ENCODE peak calls at places on chromosomes 7 and 10, in nine cellular contexts. Y is stimulated activated CD8-positive, alpha-beta memory T cell treated with anti-CD3 and anti-CD28 coated beads, Interleukin-15, amount 100 ng/mL, for 24 hours; G is T-helper 2 cell; H is activated effector memory CD4-positive, alpha-beta T cell treated with anti-CD3 and anti-CD28 coated beads, Interleukin-2, amount 50 U/mL, for 16 hours; N is GM23248; V is stimulated activated CD4-positive, alpha-beta T cell treated with anti-CD3 and anti-CD28 coated beads, Interleukin-1b, Interleukin-23, amount 100 ng/mL, for 24 hours; S is astrocyte of the spinal cord; R is CD8-positive, alpha-beta memory T cell; Q is SK-N-DZ. W is an unnamed sample.

GRCh38 chr10:19194866-19195265 is 146.3 kb downstream of the MALRD1 start:
- DNase-seq in R (no peak), Q (no peak), G (no peak), S (no peak), Y (no peak), N (no peak), V (no peak), H (no peak), W (no peak)

GRCh38 chr7:149196705-149197171 is 1.4 kb downstream of the ZNF282 start:
- DNase-seq in H (no peak), V (no peak), Y (no peak), R (no peak), N (peak), G (no peak), S (no peak), Q (no peak), W (no peak)

GRCh38 chr10:46530249-46531186 is 25.9 kb downstream of the GPRIN2 start:
- DNase-seq in V (no peak), G (no peak), Y (no peak), S (peak), R (peak), H (peak), Q (no peak), N (peak), W (peak)

GRCh38 chr7:159148430-159149395 is 4.0 kb upstream of the VIPR2 start:
- DNase-seq in V (no peak), R (no peak), H (no peak), N (no peak), Y (no peak), Q (no peak), G (no peak), S (no peak), W (no peak)

GRCh38 chr7:17432793-17433192 is 134.3 kb downstream of the AHR start:
- DNase-seq in Q (no peak), N (no peak), R (no peak), Y (no peak), H (no peak), V (no peak), G (no peak), S (no peak), W (no peak)

GRCh38 chr7:92251181-92251580 is 5.4 kb downstream of the ANKIB1 start:
- DNase-seq in S (no peak), R (no peak), G (no peak), N (peak), H (no peak), V (no peak), Y (no peak), Q (no peak), W (no peak)

GRCh38 chr10:34908472-34908871 is 93.4 kb upstream of the PARD3 start:
- DNase-seq in V (no peak), R (no peak), H (peak), S (peak), N (peak), Q (no peak), Y (no peak), G (no peak), W (peak)

GRCh38 chr7:21923663-21924062 is 22.0 kb downstream of the CDCA7L start:
- DNase-seq in V (no peak), R (no peak), G (no peak), H (no peak), Y (no peak), Q (no peak), N (no peak), S (peak), W (no peak)

GRCh38 chr7:114426824-114427223 is 12.2 kb downstream of the FOXP2 start:
- DNase-seq in N (peak), Y (no peak), G (no peak), H (no peak), S (peak), Q (peak), R (no peak), V (no peak), W (no peak)